ENCODE peak calls at places on chromosome 13, in six cellular contexts. L is HCT116, O is H1, T is HepG2, B is GM12878, M is K562. Q is an unnamed sample.

GRCh38 chr13:50400035-50400726 is 384.9 kb downstream of the KCNRG start:
- DNase-seq in L (no peak), O (no peak), T (no peak), B (no peak), M (no peak), Q (no peak)

GRCh38 chr13:99218969-99219368 is 18.3 kb downstream of the UBAC2 start:
- DNase-seq in L (no peak), O (no peak), T (no peak), B (peak; percentile 62), M (no peak), Q (no peak)

GRCh38 chr13:24995225-24995804 is 100.6 kb upstream of the PABPC3 start:
- DNase-seq in L (peak; percentile 77), O (peak; percentile 55), T (peak; percentile 75), B (no peak), M (peak; percentile 39), Q (peak; percentile 62)

GRCh38 chr13:28622286-28622685 is 36.6 kb upstream of the POMP start:
- DNase-seq in L (no peak), O (no peak), T (no peak), B (no peak), M (no peak), Q (no peak)

GRCh38 chr13:63433546-63434150 is 2018.0 kb upstream of the PCDH20 start:
- DNase-seq in L (no peak), O (no peak), T (no peak), B (no peak), M (no peak), Q (no peak)

GRCh38 chr13:81058211-81058915 is 717.4 kb upstream of the SPRY2 start:
- DNase-seq in L (no peak), O (no peak), T (no peak), B (no peak), M (no peak), Q (no peak)

GRCh38 chr13:78787189-78787588 is 128.2 kb upstream of the OBI1 start:
- DNase-seq in L (no peak), O (no peak), T (no peak), B (no peak), M (no peak), Q (no peak)

GRCh38 chr13:40581277-40581579 is 85.2 kb downstream of the FOXO1 start:
- DNase-seq in L (no peak), O (no peak), T (no peak), B (no peak), M (no peak), Q (no peak)

GRCh38 chr13:30572859-30573275 is 44.9 kb upstream of the USPL1 start:
- DNase-seq in L (no peak), O (no peak), T (peak; percentile 12), B (peak; percentile 28), M (no peak), Q (peak; percentile 15)

DNA sequence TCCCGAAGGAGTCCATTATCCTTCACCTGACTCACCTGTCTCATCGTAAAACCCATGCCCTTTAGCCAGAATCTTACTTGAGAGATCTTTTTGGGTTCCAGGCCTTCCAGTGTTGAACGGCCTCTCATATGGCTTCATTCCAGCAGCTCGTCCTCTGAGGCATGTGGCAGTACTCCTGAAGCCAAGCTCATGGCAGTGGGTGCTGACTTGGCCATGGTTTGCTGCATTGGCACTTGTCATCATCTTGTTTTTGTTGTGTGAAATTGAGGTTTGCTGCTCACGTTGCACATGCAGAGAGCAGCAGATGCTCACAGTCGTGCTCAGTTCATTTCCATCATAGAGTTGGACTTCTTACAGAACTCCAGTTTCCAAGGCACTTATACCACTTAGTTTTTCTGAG is 14.8 kb downstream of the TEX29 start:
- DNase-seq in L (no peak), O (peak; percentile 14), T (no peak), B (no peak), M (no peak), Q (no peak)
- TF ChIP-seq SIN3A in L (no peak), O (no peak), T (no peak), B (no peak), M (no peak), Q (no peak)

GRCh38 chr13:94967183-94968039 is 255.1 kb upstream of the SOX21 start:
- DNase-seq in L (no peak), O (peak; percentile 81), T (no peak), B (no peak), M (no peak), Q (peak; percentile 79)

GRCh38 chr13:94972262-94972661 is 259.9 kb upstream of the SOX21 start:
- DNase-seq in L (no peak), O (no peak), T (no peak), B (no peak), M (no peak), Q (no peak)

GRCh38 chr13:94966380-94966779 is 254.0 kb upstream of the SOX21 start:
- DNase-seq in L (no peak), O (no peak), T (no peak), B (no peak), M (no peak), Q (peak; percentile 37)

GRCh38 chr13:94968757-94969086 is 256.4 kb upstream of the SOX21 start:
- DNase-seq in L (no peak), O (no peak), T (no peak), B (no peak), M (no peak), Q (no peak)

DNA sequence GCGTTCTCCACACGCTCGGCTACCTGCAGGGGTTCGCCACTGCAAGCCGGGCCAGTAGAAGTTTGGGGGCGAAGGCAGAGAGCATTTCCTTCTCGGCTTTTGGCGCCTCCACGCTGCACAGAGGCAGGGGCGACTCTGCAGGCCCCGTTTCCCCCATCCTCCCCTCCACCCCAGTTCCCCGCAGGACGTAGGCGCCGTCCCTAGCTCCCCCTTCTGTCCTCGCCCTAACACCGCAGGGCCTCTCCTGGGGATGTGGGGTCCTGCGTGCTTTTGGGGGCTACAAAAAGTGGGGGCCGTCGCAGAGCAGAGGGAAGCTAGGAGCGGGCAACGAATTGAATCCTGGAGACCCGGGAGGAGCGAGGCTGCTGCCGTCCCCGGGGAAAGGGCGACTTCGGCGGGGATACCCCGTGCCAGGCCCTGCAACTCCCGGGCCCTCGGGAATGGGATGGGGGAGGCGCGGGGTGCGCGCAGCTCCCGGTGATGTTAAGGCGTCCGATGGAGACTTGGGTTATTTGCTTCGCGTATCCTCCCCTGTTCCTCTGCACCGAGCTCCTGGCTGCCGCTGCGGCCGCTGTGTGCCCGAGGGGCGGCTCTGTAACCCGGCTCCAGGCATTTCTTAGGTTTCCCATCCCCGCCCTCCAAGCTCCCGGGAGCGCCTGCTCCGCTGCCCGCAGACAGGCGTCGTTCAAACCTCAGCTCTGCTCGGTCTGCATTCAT is 255.9 kb upstream of the SOX21 start:
- DNase-seq in L (no peak), O (peak; percentile 83), T (no peak), B (no peak), M (no peak), Q (peak; percentile 66)
- H2AFZ ChIP-seq in L (no peak overlapping the region), O (peak overlapping the region; percentile 91), T (no peak overlapping the region), B (no peak overlapping the region), M (no peak overlapping the region), Q (peak overlapping the region; percentile 81)

GRCh38 chr13:44764334-44764733 is 188.2 kb upstream of the TSC22D1 start:
- DNase-seq in L (no peak), O (no peak), T (no peak), B (no peak), M (no peak), Q (no peak)
- TF ChIP-seq YY1 in L (no peak), O (no peak), T (no peak), B (no peak), M (no peak), Q (no peak)

GRCh38 chr13:105814219-105814901 is 721.1 kb downstream of the EFNB2 start:
- DNase-seq in L (peak; percentile 12), O (no peak), T (no peak), B (no peak), M (no peak), Q (no peak)
- TF ChIP-seq SIN3A in L (no peak), O (no peak), T (no peak), B (no peak), M (no peak), Q (no peak)

GRCh38 chr13:89061821-89062220 is 1390.7 kb downstream of the SLITRK5 start:
- DNase-seq in L (no peak), O (no peak), T (peak; percentile 65), B (no peak), M (no peak), Q (no peak)
- H2AFZ ChIP-seq in L (no peak overlapping the region), O (peak overlapping the region; percentile 22), T (no peak overlapping the region), B (no peak overlapping the region), M (no peak overlapping the region), Q (no peak overlapping the region)

GRCh38 chr13:46388308-46388707 is 1.3 kb upstream of the RUBCNL start:
- DNase-seq in L (no peak), O (no peak), T (no peak), B (no peak), M (no peak), Q (no peak)

GRCh38 chr13:46386996-46387851 is at the start of gene RUBCNL:
- DNase-seq in L (peak; percentile 26), O (peak; percentile 77), T (no peak), B (no peak), M (peak; percentile 13), Q (peak; percentile 74)

GRCh38 chr13:46388846-46389245 is 1.8 kb upstream of the RUBCNL start:
- DNase-seq in L (no peak), O (no peak), T (no peak), B (no peak), M (no peak), Q (no peak)

GRCh38 chr13:46385946-46386345 is 1.1 kb downstream of the RUBCNL start:
- DNase-seq in L (no peak), O (no peak), T (no peak), B (no peak), M (no peak), Q (no peak)

GRCh38 chr13:46386426-46386995 is 541 bp downstream of the RUBCNL start:
- DNase-seq in L (no peak), O (peak; percentile 62), T (no peak), B (no peak), M (no peak), Q (peak; percentile 33)
- TF ChIP-seq YY1 in L (no peak), O (no peak), T (no peak), B (no peak), M (no peak), Q (no peak)

GRCh38 chr13:22427783-22428182 is 753.0 kb upstream of the SGCG start:
- DNase-seq in L (no peak), O (no peak), T (no peak), B (no peak), M (no peak), Q (no peak)
- TF ChIP-seq SIN3A in L (no peak), O (no peak), T (no peak), B (no peak), M (no peak), Q (no peak)

DNA sequence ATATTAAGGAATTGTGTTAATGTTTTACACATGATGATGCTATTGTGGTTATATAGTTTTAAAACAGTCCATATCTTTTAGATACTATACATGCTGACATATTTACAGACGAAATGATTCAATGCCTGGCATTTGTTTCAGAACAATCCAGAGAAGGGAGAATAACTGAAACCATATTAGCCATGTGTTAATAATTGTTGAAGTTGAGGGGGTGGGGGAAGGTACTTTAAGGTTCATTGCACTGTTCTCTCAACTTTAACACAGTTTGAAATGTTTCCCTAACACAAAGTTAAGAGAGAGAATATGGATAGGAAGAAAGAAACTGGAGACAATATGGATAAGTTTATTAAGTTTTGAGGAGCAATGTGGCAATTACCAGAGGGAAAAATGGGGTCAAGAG is 5.8 kb downstream of the CRYL1 start:
- DNase-seq in L (no peak), O (no peak), T (no peak), B (no peak), M (no peak), Q (no peak)
- H2AFZ ChIP-seq in L (no peak overlapping the region), O (no peak overlapping the region), T (no peak overlapping the region), B (no peak overlapping the region), M (no peak overlapping the region), Q (no peak overlapping the region)

GRCh38 chr13:44181938-44182337 is 191.7 kb upstream of the SERP2 start:
- DNase-seq in L (no peak), O (no peak), T (no peak), B (no peak), M (no peak), Q (no peak)
- TF ChIP-seq YY1 in L (no peak), O (no peak), T (no peak), B (no peak), M (no peak), Q (no peak)